ENCODE peak calls at places on chromosomes 7 and 10, in six cellular contexts. F is adrenal gland; J is neuronal stem cell; D is CD8-positive, alpha-beta memory T cell; B is heart left ventricle; Y is H9. E is an unnamed sample. For H3K4me1, the result is how much of the 10 kb centered on the place peaks cover.

GRCh38 chr7:94080551-94080950 is 76.4 kb upstream of the BET1 start:
- DNase-seq in F (no peak), B (no peak), J (no peak), Y (no peak), D (no peak), E (no peak)

GRCh38 chr7:42359946-42360345 is 122.9 kb upstream of the GLI3 start:
- DNase-seq in Y (no peak), B (no peak), F (no peak), J (no peak), D (no peak), E (no peak)

GRCh38 chr10:62618576-62619408 is 185.7 kb upstream of the ADO start:
- DNase-seq in Y (no peak), D (no peak), F (peak), J (no peak), B (no peak), E (no peak)

GRCh38 chr7:29255839-29256782 is 61.5 kb downstream of the CHN2 start:
- DNase-seq in F (no peak), B (no peak), J (no peak), D (no peak), Y (no peak), E (no peak)

GRCh38 chr7:1090236-1090635 is 2.3 kb downstream of the GPER1 start:
- DNase-seq in J (no peak), F (no peak), Y (no peak), D (no peak), B (no peak), E (no peak)

GRCh38 chr7:2954433-2954853 is 89.2 kb downstream of the CARD11 start:
- DNase-seq in D (peak), J (no peak), Y (no peak), B (no peak), F (no peak), E (no peak)

GRCh38 chr7:41817386-41817785 is 114.5 kb upstream of the INHBA start:
- DNase-seq in Y (no peak), B (no peak), J (no peak), D (no peak), F (no peak), E (no peak)

GRCh38 chr7:33129806-33130153 is 416 bp downstream of the BBS9 start:
- DNase-seq in D (no peak), J (no peak), Y (no peak), F (no peak), B (no peak), E (no peak)

GRCh38 chr10:31083765-31084184 is 52.1 kb upstream of the ZNF438 start:
- DNase-seq in J (no peak), B (no peak), Y (peak), D (peak), F (peak), E (peak)

GRCh38 chr10:52525761-52526160 is 211.7 kb downstream of the DKK1 start:
- DNase-seq in Y (no peak), F (no peak), B (no peak), D (no peak), J (no peak), E (no peak)

GRCh38 chr10:106577266-106577665 is 587.2 kb downstream of the SORCS1 start:
- DNase-seq in B (no peak), F (no peak), J (no peak), Y (peak), D (no peak), E (no peak)

GRCh38 chr10:4984971-4985594 is 18.6 kb downstream of the AKR1C2 start:
- DNase-seq in Y (no peak), B (no peak), F (no peak), D (no peak), J (no peak), E (no peak)

GRCh38 chr10:30691601-30692015 is 62.1 kb upstream of the LYZL2 start:
- DNase-seq in F (no peak), Y (no peak), J (no peak), D (no peak), B (no peak), E (no peak)

GRCh38 chr10:99872367-99873162 is 90.1 kb downstream of the ABCC2 start:
- DNase-seq in J (no peak), Y (no peak), F (no peak), B (no peak), D (no peak), E (no peak)

GRCh38 chr7:44374007-44374763 is 48.8 kb upstream of the CAMK2B start:
- DNase-seq in D (no peak), Y (peak), F (no peak), B (no peak), J (no peak), E (no peak)

GRCh38 chr7:33965116-33965827 is 59.9 kb downstream of the BMPER start:
- DNase-seq in J (no peak), F (no peak), D (no peak), B (no peak), Y (no peak), E (no peak)

GRCh38 chr10:132642732-132643008 is 105.1 kb downstream of the INPP5A start:
- DNase-seq in Y (peak), F (no peak), D (no peak), J (no peak), B (no peak), E (no peak)

GRCh38 chr7:23467281-23467680 is 3.0 kb downstream of the IGF2BP3 start:
- DNase-seq in B (no peak), Y (no peak), J (no peak), D (no peak), F (no peak), E (no peak)

GRCh38 chr7:85705076-85705475 is 518.2 kb upstream of the SEMA3D start:
- DNase-seq in D (no peak), J (no peak), F (no peak), B (no peak), Y (no peak), E (no peak)

GRCh38 chr10:133390597-133391248 is 3.2 kb upstream of the MTG1 start:
- DNase-seq in J (no peak), D (no peak), F (no peak), Y (no peak), B (no peak), E (no peak)

GRCh38 chr10:131859341-131860020 is 41.3 kb upstream of the PPP2R2D start:
- DNase-seq in Y (peak), B (no peak), F (no peak), D (no peak), J (no peak), E (no peak)

GRCh38 chr10:52644678-52645434 is 127.7 kb downstream of the MBL2 start:
- DNase-seq in D (no peak), Y (no peak), F (peak), J (peak), B (no peak), E (no peak)

GRCh38 chr7:24756989-24757798 is at the start of gene GSDME:
- DNase-seq in B (peak), D (no peak), F (peak), Y (peak), J (peak), E (no peak)

GRCh38 chr10:50416885-50417284 is 165.6 kb upstream of the ASAH2 start:
- DNase-seq in B (no peak), F (no peak), Y (no peak), D (no peak), J (no peak), E (no peak)

GRCh38 chr7:42014625-42015412 is 222.2 kb downstream of the GLI3 start:
- DNase-seq in Y (peak), B (no peak), F (no peak), J (peak), D (no peak), E (no peak)

GRCh38 chr10:121722665-121723064 is 124.4 kb upstream of the FGFR2 start:
- DNase-seq in F (no peak), Y (no peak), B (no peak), D (no peak), J (no peak), E (no peak)

GRCh38 chr7:157527235-157527634 is 190.4 kb downstream of the DNAJB6 start:
- DNase-seq in B (no peak), F (peak), J (no peak), Y (no peak), D (no peak), E (no peak)

GRCh38 chr7:1559626-1560590 is 3.9 kb upstream of the TMEM184A start:
- DNase-seq in F (no peak), B (peak), J (no peak), Y (no peak), D (no peak), E (no peak)

GRCh38 chr7:25565949-25566348 is 337.7 kb upstream of the NPVF start:
- DNase-seq in B (no peak), Y (peak), J (peak), F (peak), D (peak), E (peak)

GRCh38 chr7:47253650-47254080 is 328.2 kb downstream of the TNS3 start:
- DNase-seq in Y (peak), F (peak), B (no peak), D (no peak), J (peak), E (no peak)

GRCh38 chr7:116679495-116679894 is 7.5 kb downstream of the MET start:
- DNase-seq in D (no peak), F (no peak), B (no peak), Y (no peak), J (no peak), E (no peak)

GRCh38 chr7:87564290-87564963 is 36.3 kb downstream of the ABCB1 start:
- DNase-seq in Y (peak), B (no peak), J (peak), D (peak), F (peak), E (no peak)

GRCh38 chr7:158013085-158013668 is 574.4 kb downstream of the PTPRN2 start:
- DNase-seq in B (no peak), Y (no peak), J (no peak), F (peak), D (no peak), E (no peak)

GRCh38 chr7:124722292-124722691 is 43.3 kb downstream of the GPR37 start:
- DNase-seq in F (no peak), Y (no peak), B (no peak), D (no peak), J (no peak), E (no peak)

GRCh38 chr7:124728610-124729009 is 37.0 kb downstream of the GPR37 start:
- DNase-seq in J (no peak), D (no peak), B (no peak), Y (no peak), F (no peak), E (no peak)

GRCh38 chr7:124723012-124723411 is 42.6 kb downstream of the GPR37 start:
- DNase-seq in Y (no peak), B (no peak), D (no peak), F (no peak), J (no peak), E (no peak)

GRCh38 chr7:124724079-124724478 is 41.5 kb downstream of the GPR37 start:
- DNase-seq in B (no peak), F (no peak), Y (no peak), J (no peak), D (no peak), E (no peak)

DNA sequence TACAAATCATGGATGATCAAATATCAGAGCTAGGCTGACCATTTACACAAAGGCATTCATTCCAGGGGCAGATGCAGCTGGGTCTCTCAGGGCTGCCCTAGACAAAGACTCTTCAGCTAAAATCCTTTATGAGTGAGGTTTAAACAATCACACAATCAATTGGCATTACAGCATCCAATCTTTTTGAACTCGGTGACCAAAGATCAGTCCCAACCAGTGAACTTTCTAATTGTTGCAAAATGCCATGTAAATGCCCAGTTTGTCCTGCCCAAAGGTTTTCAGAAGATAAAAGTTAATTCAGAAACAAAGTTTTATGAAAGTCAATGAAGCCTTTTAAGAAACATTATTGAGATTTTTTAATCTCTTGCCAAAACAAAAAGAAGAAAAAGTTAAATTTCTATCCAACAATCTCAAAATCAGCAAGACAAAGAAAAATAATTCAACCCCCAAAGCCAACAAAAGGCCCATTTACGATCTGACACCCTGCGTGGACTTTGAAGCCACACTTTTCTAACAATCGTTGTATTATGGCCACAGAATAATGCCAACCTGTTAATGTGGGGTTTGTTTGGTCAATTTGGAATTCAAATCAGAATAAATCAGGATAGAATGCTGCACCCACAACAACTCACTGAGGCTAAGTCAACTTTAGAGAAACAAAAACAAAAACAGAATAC is 40.9 kb downstream of the GPR37 start:
- DNase-seq in B (no peak), Y (no peak), F (no peak), D (no peak), J (peak), E (no peak)
- H3K27ac ChIP-seq in B (no peak), Y (no peak), F (no peak), D (no peak), J (no peak), E (no peak)

GRCh38 chr10:117362313-117362712 is 12.9 kb downstream of the PDZD8 start:
- DNase-seq in D (no peak), B (no peak), J (no peak), Y (no peak), F (no peak), E (no peak)
- H3K4me1 ChIP-seq in D (under half), B (half or more), J (under half), Y (under half), F (under half), E (under half)

DNA sequence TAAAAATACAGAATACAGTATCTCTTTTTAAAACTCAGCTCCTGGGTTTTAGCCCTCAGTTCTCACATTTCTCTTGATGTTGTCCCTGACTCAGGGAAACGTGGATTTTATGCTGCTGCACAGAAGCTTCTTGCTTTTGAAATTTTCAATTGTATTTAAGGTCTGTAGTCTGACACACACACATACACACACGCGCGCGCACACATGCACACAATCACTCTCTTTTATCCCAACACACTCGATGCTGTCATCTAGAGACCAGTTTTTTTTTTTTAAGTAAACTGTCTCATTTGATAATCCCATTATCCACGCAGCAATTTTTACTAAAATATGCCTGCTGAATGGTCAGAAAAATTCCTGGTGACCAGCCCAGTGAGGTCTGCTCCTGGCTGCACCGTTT is 108.6 kb downstream of the KMT2E start:
- DNase-seq in D (no peak), J (no peak), B (no peak), F (no peak), Y (no peak), E (no peak)
- H3K27ac ChIP-seq in D (no peak), J (no peak), B (no peak), F (no peak), Y (no peak), E (no peak)

GRCh38 chr10:11338160-11338844 is 273.1 kb downstream of the USP6NL start:
- DNase-seq in F (no peak), D (no peak), J (no peak), B (no peak), Y (no peak), E (no peak)
- H3K4me1 ChIP-seq in F (under half), D (under half), J (under half), B (under half), Y (under half), E (under half)

E was measured in effector memory CD4-positive, alpha-beta T cell.